ENCODE peak calls at places on chromosome 6, in five cellular contexts. R, N, T, Y and G are unnamed samples.
A peak's percentile ranks its signal among the peaks of the same experiment; 100 is the strongest.

GRCh38 chr6:24666097-24666615 is 543 bp downstream of the TDP2 start:
- DNase-seq in R (peak; percentile 29), N (no peak), T (peak; percentile 66), Y (no peak), G (no peak)

GRCh38 chr6:93848011-93848620 is 428.8 kb upstream of the EPHA7 start:
- DNase-seq in R (no peak), N (no peak), T (no peak), Y (no peak), G (no peak)

GRCh38 chr6:25503686-25504085 is 148.3 kb upstream of the SCGN start:
- DNase-seq in R (peak; percentile 25), N (peak; percentile 10), T (no peak), Y (no peak), G (no peak)

GRCh38 chr6:130846507-130846906 is 19.3 kb downstream of the SMLR1 start:
- DNase-seq in R (no peak), N (no peak), T (no peak), Y (no peak), G (no peak)

GRCh38 chr6:134689177-134689576 is 260.7 kb downstream of the ALDH8A1 start:
- DNase-seq in R (no peak), N (peak; percentile 42), T (peak; percentile 20), Y (no peak), G (no peak)

GRCh38 chr6:71080793-71081192 is 123.9 kb upstream of the B3GAT2 start:
- DNase-seq in R (no peak), N (peak; percentile 2), T (no peak), Y (no peak), G (no peak)

GRCh38 chr6:85795966-85796365 is 153.3 kb upstream of the SYNCRIP start:
- DNase-seq in R (no peak), N (no peak), T (peak; percentile 9), Y (no peak), G (no peak)

GRCh38 chr6:35087361-35088280 is 53.5 kb downstream of the TCP11 start:
- DNase-seq in R (no peak), N (no peak), T (peak; percentile 7), Y (no peak), G (no peak)

GRCh38 chr6:128397996-128398395 is 122.4 kb downstream of the PTPRK start:
- DNase-seq in R (no peak), N (no peak), T (no peak), Y (no peak), G (no peak)

GRCh38 chr6:7763896-7764295 is 38.0 kb downstream of the BMP6 start:
- DNase-seq in R (no peak), N (no peak), T (no peak), Y (no peak), G (no peak)

GRCh38 chr6:148565321-148565926 is 181.4 kb upstream of the UST start:
- DNase-seq in R (no peak), N (no peak), T (no peak), Y (no peak), G (no peak)

GRCh38 chr6:155130161-155130853 is 133.5 kb upstream of the CLDN20 start:
- DNase-seq in R (peak; percentile 26), N (no peak), T (no peak), Y (no peak), G (no peak)

GRCh38 chr6:165621950-165622349 is 41.1 kb downstream of the PDE10A start:
- DNase-seq in R (no peak), N (no peak), T (no peak), Y (no peak), G (no peak)

GRCh38 chr6:113971786-113972185 is 838 bp upstream of the HDAC2 start:
- DNase-seq in R (no peak), N (peak; percentile 8), T (no peak), Y (no peak), G (no peak)

GRCh38 chr6:167137881-167138280 is 15.0 kb downstream of the CCR6 start:
- DNase-seq in R (no peak), N (no peak), T (no peak), Y (no peak), G (no peak)

GRCh38 chr6:25883991-25884390 is 9.9 kb upstream of the SLC17A3 start:
- DNase-seq in R (no peak), N (peak; percentile 61), T (no peak), Y (peak; percentile 46), G (no peak)

GRCh38 chr6:157241411-157241979 is 81.8 kb downstream of the TMEM242 start:
- DNase-seq in R (peak; percentile 3), N (no peak), T (no peak), Y (no peak), G (peak; percentile 24)

GRCh38 chr6:157464653-157465535 is 83.9 kb downstream of the ZDHHC14 start:
- DNase-seq in R (no peak), N (no peak), T (no peak), Y (no peak), G (no peak)

GRCh38 chr6:141364694-141365093 is 768.0 kb upstream of the GJE1 start:
- DNase-seq in R (no peak), N (no peak), T (no peak), Y (no peak), G (no peak)

GRCh38 chr6:38782616-38783015 is 67.5 kb downstream of the DNAH8 start:
- DNase-seq in R (no peak), N (no peak), T (no peak), Y (no peak), G (no peak)

GRCh38 chr6:50087231-50087954 is 37.7 kb upstream of the DEFB112 start:
- DNase-seq in R (peak; percentile 61), N (peak; percentile 26), T (no peak), Y (peak; percentile 5), G (no peak)

GRCh38 chr6:78835817-78836216 is 31.5 kb upstream of the IRAK1BP1 start:
- DNase-seq in R (peak; percentile 35), N (peak; percentile 9), T (no peak), Y (no peak), G (no peak)

GRCh38 chr6:37884548-37884947 is 65.0 kb downstream of the ZFAND3 start:
- DNase-seq in R (no peak), N (no peak), T (no peak), Y (no peak), G (no peak)

GRCh38 chr6:119174879-119175817 is 96.7 kb upstream of the FAM184A start:
- DNase-seq in R (no peak), N (no peak), T (no peak), Y (no peak), G (no peak)

GRCh38 chr6:158769696-158770446 is 49.3 kb downstream of the EZR start:
- DNase-seq in R (no peak), N (no peak), T (no peak), Y (no peak), G (no peak)

GRCh38 chr6:38632490-38632889 is 7.2 kb downstream of the BTBD9 start:
- DNase-seq in R (peak; percentile 35), N (no peak), T (no peak), Y (no peak), G (no peak)

GRCh38 chr6:36177166-36177565 is 19.4 kb upstream of the BRPF3 start:
- DNase-seq in R (no peak), N (peak; percentile 12), T (no peak), Y (no peak), G (no peak)

GRCh38 chr6:6366778-6367177 is 46.3 kb upstream of the F13A1 start:
- DNase-seq in R (no peak), N (no peak), T (no peak), Y (no peak), G (no peak)

GRCh38 chr6:151025076-151025475 is 159.6 kb downstream of the MTHFD1L start:
- DNase-seq in R (no peak), N (no peak), T (no peak), Y (no peak), G (no peak)

GRCh38 chr6:43706788-43707187 is 19.2 kb upstream of the MRPS18A start:
- DNase-seq in R (no peak), N (no peak), T (no peak), Y (peak; percentile 59), G (no peak)

GRCh38 chr6:131602913-131603312 is 25.1 kb downstream of the MED23 start:
- DNase-seq in R (peak; percentile 58), N (peak; percentile 43), T (no peak), Y (no peak), G (no peak)

GRCh38 chr6:68326762-68327161 is 308.3 kb upstream of the ADGRB3 start:
- DNase-seq in R (no peak), N (no peak), T (no peak), Y (no peak), G (no peak)

GRCh38 chr6:148835920-148836441 is 89.2 kb downstream of the UST start:
- DNase-seq in R (peak; percentile 81), N (no peak), T (no peak), Y (no peak), G (no peak)

GRCh38 chr6:121354764-121355163 is 20.5 kb upstream of the TBC1D32 start:
- DNase-seq in R (peak; percentile 18), N (no peak), T (no peak), Y (no peak), G (no peak)

GRCh38 chr6:105985816-105986632 is 100.1 kb upstream of the PRDM1 start:
- DNase-seq in R (no peak), N (no peak), T (peak; percentile 35), Y (no peak), G (no peak)

GRCh38 chr6:30795549-30796293 is 51.4 kb upstream of the IER3 start:
- DNase-seq in R (no peak), N (peak; percentile 55), T (no peak), Y (no peak), G (no peak)

GRCh38 chr6:137341721-137342195 is 122.6 kb upstream of the IFNGR1 start:
- DNase-seq in R (peak; percentile 59), N (no peak), T (peak; percentile 67), Y (no peak), G (peak; percentile 40)

DNA sequence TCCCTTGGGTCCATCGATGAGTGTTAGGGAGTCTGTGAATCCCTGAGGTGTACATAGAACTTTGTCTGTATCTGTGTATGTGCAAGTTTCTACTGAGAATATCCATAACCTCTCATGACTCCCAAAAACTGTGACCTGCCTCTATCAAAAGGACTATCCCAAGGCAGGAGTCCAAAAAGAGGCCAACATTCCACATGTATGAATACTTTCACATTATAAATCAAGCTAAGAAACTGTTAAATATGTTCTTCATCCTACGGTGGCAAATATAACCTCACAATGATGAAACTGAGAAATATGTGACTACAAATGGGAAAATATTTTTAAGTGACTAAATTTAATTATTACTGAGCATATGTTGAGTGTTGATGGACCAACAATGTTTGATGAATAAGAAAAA is 16.1 kb upstream of the STX11 start:
- DNase-seq in R (no peak), N (no peak), T (no peak), Y (no peak), G (no peak)
- H3K4me3 ChIP-seq in R (no peak overlapping the region), N (no peak overlapping the region), T (no peak overlapping the region), Y (no peak overlapping the region), G (no peak overlapping the region)

DNA sequence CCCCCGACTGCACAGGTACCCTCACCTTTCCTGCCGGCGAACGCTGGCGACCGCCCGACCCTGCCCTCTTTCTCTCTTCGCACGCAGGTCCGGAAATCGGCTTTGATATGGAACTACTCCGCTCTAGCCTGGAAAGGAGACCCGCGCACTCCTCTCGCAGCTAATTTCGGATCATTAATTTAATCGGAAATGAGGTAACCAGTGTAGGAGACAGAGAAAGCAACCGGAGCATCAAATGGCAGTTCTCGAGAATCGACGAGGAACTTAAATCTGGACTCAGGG is 946 bp upstream of the ATXN1 start:
- DNase-seq in R (no peak), N (no peak), T (no peak), Y (no peak), G (no peak)
- H3K27ac ChIP-seq in R (peak overlapping the region; percentile 97), N (peak overlapping the region; percentile 83), T (peak overlapping the region; percentile 90), Y (peak overlapping the region; percentile 76), G (peak overlapping the region; percentile 98)

GRCh38 chr6:111626446-111626845 is 20.8 kb upstream of the TRAF3IP2 start:
- DNase-seq in R (no peak), N (no peak), T (no peak), Y (no peak), G (no peak)
- H3K4me3 ChIP-seq in R (no peak overlapping the region), N (no peak overlapping the region), T (no peak overlapping the region), Y (no peak overlapping the region), G (no peak overlapping the region)

GRCh38 chr6:82910818-82911217 is 154.8 kb downstream of the UBE3D start:
- DNase-seq in R (no peak), N (no peak), T (no peak), Y (no peak), G (no peak)
- H3K27ac ChIP-seq in R (no peak overlapping the region), N (no peak overlapping the region), T (no peak overlapping the region), Y (no peak overlapping the region), G (no peak overlapping the region)